ENCODE peak calls at places on chromosomes 2 and 18, in six cellular contexts. One of them, this sample, is unnamed.

GRCh38 chr18:39487932-39488331 is 1922.3 kb upstream of the CELF4 start:
- DNase-seq in NCI-H1930: peak; percentile 31
- DNase-seq in lower lobe of right lung: no peak
- DNase-seq in T47D: no peak
- DNase-seq in hypothalamus: no peak
- DNase-seq in stimulated activated CD4-positive, alpha-beta T cell treated with anti-CD3 and anti-CD28 coated beads, Interleukin-2, amount 100 ng/mL, for 24 hours: no peak
- DNase-seq in this sample: no peak

GRCh38 chr2:31440764-31441163 is 26.2 kb upstream of the XDH start:
- DNase-seq in T47D: no peak
- DNase-seq in stimulated activated CD4-positive, alpha-beta T cell treated with anti-CD3 and anti-CD28 coated beads, Interleukin-2, amount 100 ng/mL, for 24 hours: no peak
- DNase-seq in NCI-H1930: no peak
- DNase-seq in hypothalamus: no peak
- DNase-seq in lower lobe of right lung: no peak
- DNase-seq in this sample: no peak

GRCh38 chr18:13437801-13438506 is 219.4 kb downstream of the LDLRAD4 start:
- DNase-seq in hypothalamus: no peak
- DNase-seq in NCI-H1930: no peak
- DNase-seq in stimulated activated CD4-positive, alpha-beta T cell treated with anti-CD3 and anti-CD28 coated beads, Interleukin-2, amount 100 ng/mL, for 24 hours: peak; percentile 58
- DNase-seq in T47D: no peak
- DNase-seq in lower lobe of right lung: no peak
- DNase-seq in this sample: no peak

GRCh38 chr2:22626621-22627020 is 758.4 kb upstream of the KLHL29 start:
- DNase-seq in lower lobe of right lung: no peak
- DNase-seq in stimulated activated CD4-positive, alpha-beta T cell treated with anti-CD3 and anti-CD28 coated beads, Interleukin-2, amount 100 ng/mL, for 24 hours: no peak
- DNase-seq in hypothalamus: peak; percentile 2
- DNase-seq in NCI-H1930: no peak
- DNase-seq in T47D: no peak
- DNase-seq in this sample: no peak

GRCh38 chr18:63578357-63578958 is 8.7 kb upstream of the SERPINB13 start:
- DNase-seq in hypothalamus: peak; percentile 2
- DNase-seq in stimulated activated CD4-positive, alpha-beta T cell treated with anti-CD3 and anti-CD28 coated beads, Interleukin-2, amount 100 ng/mL, for 24 hours: no peak
- DNase-seq in T47D: no peak
- DNase-seq in lower lobe of right lung: no peak
- DNase-seq in NCI-H1930: peak; percentile 9
- DNase-seq in this sample: peak; percentile 19

GRCh38 chr2:237278593-237278992 is 135.4 kb downstream of the COL6A3 start:
- DNase-seq in stimulated activated CD4-positive, alpha-beta T cell treated with anti-CD3 and anti-CD28 coated beads, Interleukin-2, amount 100 ng/mL, for 24 hours: no peak
- DNase-seq in hypothalamus: no peak
- DNase-seq in lower lobe of right lung: no peak
- DNase-seq in T47D: no peak
- DNase-seq in NCI-H1930: no peak
- DNase-seq in this sample: peak; percentile 5

GRCh38 chr2:167127135-167127534 is 238.9 kb downstream of the XIRP2 start:
- DNase-seq in hypothalamus: no peak
- DNase-seq in lower lobe of right lung: no peak
- DNase-seq in T47D: no peak
- DNase-seq in stimulated activated CD4-positive, alpha-beta T cell treated with anti-CD3 and anti-CD28 coated beads, Interleukin-2, amount 100 ng/mL, for 24 hours: no peak
- DNase-seq in NCI-H1930: no peak
- DNase-seq in this sample: peak; percentile 66

GRCh38 chr2:55482186-55482945 is 37.2 kb upstream of the CFAP36 start:
- DNase-seq in hypothalamus: no peak
- DNase-seq in NCI-H1930: no peak
- DNase-seq in T47D: no peak
- DNase-seq in stimulated activated CD4-positive, alpha-beta T cell treated with anti-CD3 and anti-CD28 coated beads, Interleukin-2, amount 100 ng/mL, for 24 hours: no peak
- DNase-seq in lower lobe of right lung: no peak
- DNase-seq in this sample: peak; percentile 2

GRCh38 chr18:62790836-62791772 is 75.8 kb downstream of the PHLPP1 start:
- DNase-seq in lower lobe of right lung: no peak
- DNase-seq in stimulated activated CD4-positive, alpha-beta T cell treated with anti-CD3 and anti-CD28 coated beads, Interleukin-2, amount 100 ng/mL, for 24 hours: no peak
- DNase-seq in T47D: no peak
- DNase-seq in NCI-H1930: no peak
- DNase-seq in hypothalamus: no peak
- DNase-seq in this sample: no peak

GRCh38 chr2:170771049-170771937 is 1.1 kb downstream of the ERICH2 start:
- DNase-seq in hypothalamus: no peak
- DNase-seq in lower lobe of right lung: no peak
- DNase-seq in NCI-H1930: no peak
- DNase-seq in stimulated activated CD4-positive, alpha-beta T cell treated with anti-CD3 and anti-CD28 coated beads, Interleukin-2, amount 100 ng/mL, for 24 hours: peak; percentile 50
- DNase-seq in T47D: no peak
- DNase-seq in this sample: peak; percentile 21

GRCh38 chr2:144938308-144938709 is 418.4 kb upstream of the ZEB2 start:
- DNase-seq in lower lobe of right lung: no peak
- DNase-seq in NCI-H1930: no peak
- DNase-seq in stimulated activated CD4-positive, alpha-beta T cell treated with anti-CD3 and anti-CD28 coated beads, Interleukin-2, amount 100 ng/mL, for 24 hours: no peak
- DNase-seq in hypothalamus: no peak
- DNase-seq in T47D: no peak
- DNase-seq in this sample: peak; percentile 1

GRCh38 chr18:48569915-48570264 is 31.1 kb downstream of the CTIF start:
- DNase-seq in NCI-H1930: no peak
- DNase-seq in hypothalamus: no peak
- DNase-seq in stimulated activated CD4-positive, alpha-beta T cell treated with anti-CD3 and anti-CD28 coated beads, Interleukin-2, amount 100 ng/mL, for 24 hours: no peak
- DNase-seq in lower lobe of right lung: no peak
- DNase-seq in T47D: no peak
- DNase-seq in this sample: no peak

GRCh38 chr2:39568561-39569006 is 97.1 kb upstream of the TMEM178A start:
- DNase-seq in hypothalamus: no peak
- DNase-seq in T47D: no peak
- DNase-seq in NCI-H1930: no peak
- DNase-seq in stimulated activated CD4-positive, alpha-beta T cell treated with anti-CD3 and anti-CD28 coated beads, Interleukin-2, amount 100 ng/mL, for 24 hours: no peak
- DNase-seq in lower lobe of right lung: no peak
- DNase-seq in this sample: no peak

GRCh38 chr18:8858888-8859511 is 153.6 kb downstream of the MTCL1 start:
- DNase-seq in lower lobe of right lung: no peak
- DNase-seq in hypothalamus: no peak
- DNase-seq in NCI-H1930: no peak
- DNase-seq in T47D: no peak
- DNase-seq in stimulated activated CD4-positive, alpha-beta T cell treated with anti-CD3 and anti-CD28 coated beads, Interleukin-2, amount 100 ng/mL, for 24 hours: no peak
- DNase-seq in this sample: no peak

GRCh38 chr2:133247613-133248012 is 320.6 kb downstream of the NCKAP5 start:
- DNase-seq in NCI-H1930: no peak
- DNase-seq in lower lobe of right lung: no peak
- DNase-seq in T47D: no peak
- DNase-seq in hypothalamus: no peak
- DNase-seq in stimulated activated CD4-positive, alpha-beta T cell treated with anti-CD3 and anti-CD28 coated beads, Interleukin-2, amount 100 ng/mL, for 24 hours: no peak
- DNase-seq in this sample: no peak

GRCh38 chr2:38465789-38466127 is 88.7 kb upstream of the ATL2 start:
- DNase-seq in hypothalamus: no peak
- DNase-seq in NCI-H1930: no peak
- DNase-seq in lower lobe of right lung: no peak
- DNase-seq in stimulated activated CD4-positive, alpha-beta T cell treated with anti-CD3 and anti-CD28 coated beads, Interleukin-2, amount 100 ng/mL, for 24 hours: peak; percentile 7
- DNase-seq in T47D: peak; percentile 27
- DNase-seq in this sample: peak; percentile 34

GRCh38 chr2:237631029-237631785 is 3.8 kb downstream of the LRRFIP1 start:
- DNase-seq in lower lobe of right lung: no peak
- DNase-seq in NCI-H1930: no peak
- DNase-seq in T47D: no peak
- DNase-seq in hypothalamus: no peak
- DNase-seq in stimulated activated CD4-positive, alpha-beta T cell treated with anti-CD3 and anti-CD28 coated beads, Interleukin-2, amount 100 ng/mL, for 24 hours: no peak
- DNase-seq in this sample: no peak

This sample was measured in cerebellar cortex.